ENCODE peak calls at places on chromosomes 11 and 22, in seven cellular contexts. One of them, this sample, is unnamed.

GRCh38 chr11:112525270-112525669 is 264.6 kb upstream of the PLET1 start:
- DNase-seq in A673: peak; percentile 59
- DNase-seq in fibroblast of lung: peak; percentile 25
- DNase-seq in pancreas: no peak
- DNase-seq in right lobe of liver: no peak
- DNase-seq in Peyer's patch: no peak
- DNase-seq in GM23338: no peak
- DNase-seq in this sample: no peak

GRCh38 chr11:30758946-30759501 is 172.9 kb upstream of the MPPED2 start:
- DNase-seq in GM23338: no peak
- DNase-seq in fibroblast of lung: peak; percentile 11
- DNase-seq in A673: no peak
- DNase-seq in pancreas: no peak
- DNase-seq in Peyer's patch: no peak
- DNase-seq in right lobe of liver: no peak
- DNase-seq in this sample: no peak

GRCh38 chr11:30210357-30210756 is 20.5 kb upstream of the FSHB start:
- DNase-seq in Peyer's patch: no peak
- DNase-seq in GM23338: no peak
- DNase-seq in pancreas: no peak
- DNase-seq in A673: no peak
- DNase-seq in fibroblast of lung: no peak
- DNase-seq in right lobe of liver: no peak
- DNase-seq in this sample: no peak

GRCh38 chr11:47355283-47356128 is 3.0 kb upstream of the MYBPC3 start:
- DNase-seq in GM23338: peak; percentile 98
- DNase-seq in Peyer's patch: peak; percentile 46
- DNase-seq in fibroblast of lung: peak; percentile 91
- DNase-seq in pancreas: peak; percentile 94
- DNase-seq in A673: peak; percentile 99
- DNase-seq in right lobe of liver: peak; percentile 93
- DNase-seq in this sample: peak; percentile 70

GRCh38 chr11:48063424-48063978 is 83.1 kb downstream of the PTPRJ start:
- DNase-seq in right lobe of liver: no peak
- DNase-seq in fibroblast of lung: peak; percentile 99
- DNase-seq in Peyer's patch: no peak
- DNase-seq in GM23338: no peak
- DNase-seq in A673: no peak
- DNase-seq in pancreas: no peak
- DNase-seq in this sample: peak; percentile 76

GRCh38 chr11:61869636-61870428 is 21.5 kb downstream of the FADS3 start:
- DNase-seq in pancreas: no peak
- DNase-seq in fibroblast of lung: no peak
- DNase-seq in right lobe of liver: no peak
- DNase-seq in Peyer's patch: no peak
- DNase-seq in A673: no peak
- DNase-seq in GM23338: no peak
- DNase-seq in this sample: no peak

GRCh38 chr11:1565904-1566247 is 6.2 kb downstream of the DUSP8 start:
- DNase-seq in right lobe of liver: no peak
- DNase-seq in Peyer's patch: no peak
- DNase-seq in pancreas: no peak
- DNase-seq in fibroblast of lung: no peak
- DNase-seq in GM23338: no peak
- DNase-seq in A673: no peak
- DNase-seq in this sample: no peak

GRCh38 chr11:124725719-124726105 is 14.0 kb upstream of the NRGN start:
- DNase-seq in GM23338: no peak
- DNase-seq in right lobe of liver: no peak
- DNase-seq in Peyer's patch: no peak
- DNase-seq in pancreas: no peak
- DNase-seq in A673: peak; percentile 74
- DNase-seq in fibroblast of lung: peak; percentile 34
- DNase-seq in this sample: no peak

GRCh38 chr11:92512204-92512569 is 287.6 kb downstream of the FAT3 start:
- DNase-seq in fibroblast of lung: no peak
- DNase-seq in Peyer's patch: no peak
- DNase-seq in A673: no peak
- DNase-seq in pancreas: no peak
- DNase-seq in right lobe of liver: no peak
- DNase-seq in GM23338: no peak
- DNase-seq in this sample: no peak

GRCh38 chr11:92511522-92512203 is 287.0 kb downstream of the FAT3 start:
- DNase-seq in GM23338: peak; percentile 81
- DNase-seq in Peyer's patch: no peak
- DNase-seq in pancreas: no peak
- DNase-seq in A673: no peak
- DNase-seq in fibroblast of lung: no peak
- DNase-seq in right lobe of liver: no peak
- DNase-seq in this sample: no peak

GRCh38 chr11:92505689-92506088 is 281.1 kb downstream of the FAT3 start:
- DNase-seq in A673: peak; percentile 17
- DNase-seq in fibroblast of lung: no peak
- DNase-seq in pancreas: no peak
- DNase-seq in right lobe of liver: no peak
- DNase-seq in Peyer's patch: no peak
- DNase-seq in GM23338: no peak
- DNase-seq in this sample: no peak

GRCh38 chr11:92510591-92510990 is 286.0 kb downstream of the FAT3 start:
- DNase-seq in Peyer's patch: no peak
- DNase-seq in fibroblast of lung: no peak
- DNase-seq in pancreas: no peak
- DNase-seq in A673: no peak
- DNase-seq in GM23338: no peak
- DNase-seq in right lobe of liver: no peak
- DNase-seq in this sample: no peak
- TF ChIP-seq CTCF in Peyer's patch: no peak
- TF ChIP-seq CTCF in fibroblast of lung: no peak
- TF ChIP-seq CTCF in pancreas: no peak
- TF ChIP-seq CTCF in A673: no peak
- TF ChIP-seq CTCF in GM23338: no peak
- TF ChIP-seq CTCF in right lobe of liver: no peak
- TF ChIP-seq CTCF in this sample: no peak

GRCh38 chr11:11537372-11537771 is 84.4 kb downstream of the GALNT18 start:
- DNase-seq in fibroblast of lung: no peak
- DNase-seq in GM23338: no peak
- DNase-seq in A673: no peak
- DNase-seq in right lobe of liver: no peak
- DNase-seq in Peyer's patch: no peak
- DNase-seq in pancreas: no peak
- DNase-seq in this sample: no peak
- H3K36me3 ChIP-seq in fibroblast of lung: no peaks in the 10 kb centered on the region
- H3K36me3 ChIP-seq in GM23338: no peaks in the 10 kb centered on the region
- H3K36me3 ChIP-seq in A673: no peaks in the 10 kb centered on the region
- H3K36me3 ChIP-seq in right lobe of liver: no peaks in the 10 kb centered on the region
- H3K36me3 ChIP-seq in Peyer's patch: no peaks in the 10 kb centered on the region
- H3K36me3 ChIP-seq in pancreas: no peaks in the 10 kb centered on the region
- H3K36me3 ChIP-seq in this sample: no peaks in the 10 kb centered on the region

DNA sequence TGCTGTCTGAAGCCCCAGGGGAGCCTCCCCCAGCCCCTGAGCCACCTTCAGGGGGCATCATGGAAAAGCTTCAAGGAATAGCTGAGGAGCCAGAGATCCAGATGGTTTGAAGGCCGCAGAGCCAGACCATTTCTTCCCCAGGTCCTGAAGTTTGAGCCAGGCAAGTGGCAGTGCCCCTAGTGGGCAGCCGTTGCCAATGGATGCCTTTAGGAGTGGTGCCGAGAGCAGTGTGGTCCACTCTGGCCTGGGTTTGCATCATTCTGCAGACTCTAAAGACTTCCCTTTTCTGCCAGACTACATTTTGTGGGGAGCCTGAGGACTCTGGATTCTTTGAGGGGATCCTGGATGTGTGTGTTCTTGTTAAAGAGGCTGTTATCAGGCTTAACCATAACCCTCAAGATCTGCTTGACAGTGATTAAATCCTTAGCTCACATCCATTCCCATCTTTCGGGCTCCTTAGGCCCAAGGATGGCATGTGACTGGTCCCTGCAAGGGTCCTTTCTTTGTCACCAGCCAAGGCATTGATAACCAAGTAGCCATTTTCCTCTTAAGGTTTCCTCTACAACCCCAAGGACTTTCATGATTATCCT is 13.1 kb downstream of the HINFP start:
- DNase-seq in A673: peak; percentile 31
- DNase-seq in fibroblast of lung: no peak
- DNase-seq in pancreas: no peak
- DNase-seq in GM23338: peak; percentile 71
- DNase-seq in right lobe of liver: no peak
- DNase-seq in Peyer's patch: no peak
- DNase-seq in this sample: no peak
- TF ChIP-seq CTCF in A673: peak; percentile 72
- TF ChIP-seq CTCF in fibroblast of lung: peak; percentile 49
- TF ChIP-seq CTCF in pancreas: peak; percentile 45
- TF ChIP-seq CTCF in GM23338: peak; percentile 68
- TF ChIP-seq CTCF in right lobe of liver: peak; percentile 41
- TF ChIP-seq CTCF in Peyer's patch: no peak
- TF ChIP-seq CTCF in this sample: peak; percentile 77

DNA sequence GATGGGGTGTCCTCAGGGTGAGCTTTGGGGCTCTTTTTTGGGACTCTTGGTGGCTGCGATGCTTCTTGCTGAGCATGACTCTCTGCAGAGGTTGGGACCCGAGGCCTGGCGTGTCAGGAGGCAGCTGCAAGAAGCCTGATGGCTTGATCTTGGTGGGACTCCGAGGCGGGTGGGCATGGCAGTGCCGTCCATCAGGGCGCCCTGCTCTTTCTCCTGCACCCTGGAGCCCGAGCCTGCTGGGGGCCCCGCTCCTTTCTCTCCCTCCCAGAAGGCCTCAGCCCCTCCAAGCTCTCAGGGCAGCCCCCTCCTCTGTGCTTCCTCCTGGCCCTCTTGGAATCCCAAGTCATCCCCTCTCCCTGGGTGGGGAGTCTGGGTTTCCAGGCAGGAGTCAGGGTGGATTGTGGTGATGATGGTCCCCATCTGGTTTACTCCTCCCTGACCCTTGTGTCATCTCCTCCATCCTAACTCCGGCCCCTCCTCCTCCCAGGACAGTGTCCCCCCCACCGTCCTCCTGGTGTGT is 432.8 kb downstream of the TBC1D22A start:
- DNase-seq in right lobe of liver: no peak
- DNase-seq in A673: no peak
- DNase-seq in Peyer's patch: peak; percentile 8
- DNase-seq in GM23338: no peak
- DNase-seq in fibroblast of lung: no peak
- DNase-seq in pancreas: no peak
- DNase-seq in this sample: no peak
- H3K36me3 ChIP-seq in right lobe of liver: no peaks in the 10 kb centered on the region
- H3K36me3 ChIP-seq in A673: no peaks in the 10 kb centered on the region
- H3K36me3 ChIP-seq in Peyer's patch: no peaks in the 10 kb centered on the region
- H3K36me3 ChIP-seq in GM23338: no peaks in the 10 kb centered on the region
- H3K36me3 ChIP-seq in fibroblast of lung: no peaks in the 10 kb centered on the region
- H3K36me3 ChIP-seq in pancreas: no peaks in the 10 kb centered on the region
- H3K36me3 ChIP-seq in this sample: no peaks in the 10 kb centered on the region

DNA sequence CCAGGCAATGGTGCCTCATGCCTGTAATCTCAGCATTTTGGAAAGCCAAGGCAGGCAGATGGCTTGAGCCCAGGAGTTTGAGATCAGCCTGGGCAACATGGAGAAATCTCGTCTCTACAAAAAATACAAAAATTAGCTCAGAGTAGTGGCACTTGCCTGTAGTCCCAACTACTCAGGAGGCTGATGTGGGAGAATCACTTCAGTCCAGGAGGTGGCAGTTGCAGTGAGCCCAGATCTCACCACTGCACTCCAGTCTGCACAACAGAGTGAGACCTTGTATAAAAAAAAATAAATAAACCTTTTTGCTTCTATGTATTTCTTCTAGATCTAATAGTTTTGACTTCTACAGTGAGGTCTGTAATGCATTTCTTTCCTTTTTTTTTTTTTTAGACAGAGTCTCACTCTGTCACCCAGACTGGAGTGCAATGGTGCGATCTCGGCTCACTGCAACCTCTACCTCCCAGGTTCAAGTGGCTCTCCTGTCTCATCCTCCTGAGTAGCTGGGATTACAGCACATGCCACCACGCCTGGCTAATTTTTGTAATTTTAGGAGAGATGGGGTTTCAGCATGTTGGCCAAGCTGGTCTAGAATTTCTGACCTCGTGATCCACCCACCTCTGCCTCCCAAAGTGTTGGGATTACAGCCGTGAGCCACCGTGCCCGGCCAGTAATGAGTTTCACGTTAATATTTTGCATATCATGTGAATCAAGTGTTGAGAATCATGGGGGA is 18.1 kb upstream of the RDX start:
- DNase-seq in GM23338: no peak
- DNase-seq in Peyer's patch: no peak
- DNase-seq in A673: peak; percentile 30
- DNase-seq in fibroblast of lung: no peak
- DNase-seq in pancreas: no peak
- DNase-seq in right lobe of liver: no peak
- DNase-seq in this sample: no peak
- TF ChIP-seq CTCF in GM23338: no peak
- TF ChIP-seq CTCF in Peyer's patch: no peak
- TF ChIP-seq CTCF in A673: peak; percentile 14
- TF ChIP-seq CTCF in fibroblast of lung: no peak
- TF ChIP-seq CTCF in pancreas: no peak
- TF ChIP-seq CTCF in right lobe of liver: no peak
- TF ChIP-seq CTCF in this sample: no peak

GRCh38 chr22:32042924-32043323 is at the start of gene SLC5A1:
- DNase-seq in A673: no peak
- DNase-seq in GM23338: peak; percentile 33
- DNase-seq in right lobe of liver: peak; percentile 22
- DNase-seq in fibroblast of lung: no peak
- DNase-seq in pancreas: peak; percentile 72
- DNase-seq in Peyer's patch: no peak
- DNase-seq in this sample: no peak

GRCh38 chr22:32048069-32048468 is 5.0 kb downstream of the SLC5A1 start:
- DNase-seq in A673: no peak
- DNase-seq in pancreas: no peak
- DNase-seq in Peyer's patch: no peak
- DNase-seq in fibroblast of lung: no peak
- DNase-seq in right lobe of liver: no peak
- DNase-seq in GM23338: no peak
- DNase-seq in this sample: no peak

GRCh38 chr22:32043391-32043790 is 330 bp downstream of the SLC5A1 start:
- DNase-seq in A673: no peak
- DNase-seq in Peyer's patch: no peak
- DNase-seq in right lobe of liver: no peak
- DNase-seq in fibroblast of lung: no peak
- DNase-seq in GM23338: no peak
- DNase-seq in pancreas: no peak
- DNase-seq in this sample: no peak

GRCh38 chr22:32044913-32045312 is 1.9 kb downstream of the SLC5A1 start:
- DNase-seq in Peyer's patch: no peak
- DNase-seq in fibroblast of lung: no peak
- DNase-seq in A673: no peak
- DNase-seq in right lobe of liver: no peak
- DNase-seq in pancreas: peak; percentile 11
- DNase-seq in GM23338: no peak
- DNase-seq in this sample: no peak

GRCh38 chr22:32044477-32044876 is 1.4 kb downstream of the SLC5A1 start:
- DNase-seq in A673: no peak
- DNase-seq in right lobe of liver: no peak
- DNase-seq in Peyer's patch: no peak
- DNase-seq in fibroblast of lung: no peak
- DNase-seq in pancreas: no peak
- DNase-seq in GM23338: no peak
- DNase-seq in this sample: no peak
- H3K36me3 ChIP-seq in A673: no peaks in the 10 kb centered on the region
- H3K36me3 ChIP-seq in right lobe of liver: no peaks in the 10 kb centered on the region
- H3K36me3 ChIP-seq in Peyer's patch: no peaks in the 10 kb centered on the region
- H3K36me3 ChIP-seq in fibroblast of lung: no peaks in the 10 kb centered on the region
- H3K36me3 ChIP-seq in pancreas: no peaks in the 10 kb centered on the region
- H3K36me3 ChIP-seq in GM23338: no peaks in the 10 kb centered on the region
- H3K36me3 ChIP-seq in this sample: no peaks in the 10 kb centered on the region

GRCh38 chr11:119572481-119573424 is 149.8 kb upstream of the THY1 start:
- DNase-seq in GM23338: peak; percentile 69
- DNase-seq in A673: no peak
- DNase-seq in right lobe of liver: no peak
- DNase-seq in Peyer's patch: no peak
- DNase-seq in fibroblast of lung: no peak
- DNase-seq in pancreas: no peak
- DNase-seq in this sample: no peak
- TF ChIP-seq CTCF in GM23338: peak; percentile 45
- TF ChIP-seq CTCF in A673: peak; percentile 20
- TF ChIP-seq CTCF in right lobe of liver: no peak
- TF ChIP-seq CTCF in Peyer's patch: no peak
- TF ChIP-seq CTCF in fibroblast of lung: no peak
- TF ChIP-seq CTCF in pancreas: no peak
- TF ChIP-seq CTCF in this sample: no peak